ENCODE peak calls at places on chromosomes 6 and 20, in six cellular contexts. One of them, this sample, is unnamed.

GRCh38 chr6:113011389-113011788 is 664.3 kb downstream of the RFPL4B start:
- DNase-seq in heart right ventricle: no peak
- DNase-seq in fibroblast of mammary gland: no peak
- DNase-seq in pancreas: no peak
- DNase-seq in kidney epithelial cell: no peak
- DNase-seq in CD8-positive, alpha-beta T cell: no peak
- DNase-seq in this sample: peak

GRCh38 chr20:13101701-13102100 is 92.9 kb downstream of the SPTLC3 start:
- DNase-seq in heart right ventricle: no peak
- DNase-seq in fibroblast of mammary gland: peak
- DNase-seq in pancreas: no peak
- DNase-seq in kidney epithelial cell: no peak
- DNase-seq in CD8-positive, alpha-beta T cell: no peak
- DNase-seq in this sample: peak

GRCh38 chr20:38927902-38928578 is 1.8 kb downstream of the FAM83D start:
- DNase-seq in heart right ventricle: no peak
- DNase-seq in fibroblast of mammary gland: no peak
- DNase-seq in pancreas: no peak
- DNase-seq in kidney epithelial cell: no peak
- DNase-seq in CD8-positive, alpha-beta T cell: no peak
- DNase-seq in this sample: no peak

GRCh38 chr6:169894377-169894960 is 143.0 kb downstream of the ERMARD start:
- DNase-seq in heart right ventricle: no peak
- DNase-seq in fibroblast of mammary gland: no peak
- DNase-seq in pancreas: no peak
- DNase-seq in kidney epithelial cell: no peak
- DNase-seq in CD8-positive, alpha-beta T cell: peak
- DNase-seq in this sample: no peak

GRCh38 chr20:32762754-32763201 is 593 bp downstream of the DNMT3B start:
- DNase-seq in heart right ventricle: no peak
- DNase-seq in fibroblast of mammary gland: no peak
- DNase-seq in pancreas: no peak
- DNase-seq in kidney epithelial cell: no peak
- DNase-seq in CD8-positive, alpha-beta T cell: peak
- DNase-seq in this sample: no peak

GRCh38 chr6:54784021-54784420 is 62.5 kb upstream of the FAM83B start:
- DNase-seq in heart right ventricle: no peak
- DNase-seq in fibroblast of mammary gland: no peak
- DNase-seq in pancreas: no peak
- DNase-seq in kidney epithelial cell: no peak
- DNase-seq in CD8-positive, alpha-beta T cell: no peak
- DNase-seq in this sample: no peak

GRCh38 chr6:32123681-32124080 is 4.4 kb downstream of the ATF6B start:
- DNase-seq in heart right ventricle: no peak
- DNase-seq in fibroblast of mammary gland: no peak
- DNase-seq in pancreas: no peak
- DNase-seq in kidney epithelial cell: no peak
- DNase-seq in CD8-positive, alpha-beta T cell: no peak
- DNase-seq in this sample: no peak

GRCh38 chr6:122695188-122695587 is 84.3 kb upstream of the FABP7 start:
- DNase-seq in heart right ventricle: no peak
- DNase-seq in fibroblast of mammary gland: no peak
- DNase-seq in pancreas: no peak
- DNase-seq in kidney epithelial cell: no peak
- DNase-seq in CD8-positive, alpha-beta T cell: no peak
- DNase-seq in this sample: no peak

GRCh38 chr6:168690271-168690670 is 249.3 kb downstream of the SMOC2 start:
- DNase-seq in heart right ventricle: no peak
- DNase-seq in fibroblast of mammary gland: no peak
- DNase-seq in pancreas: no peak
- DNase-seq in kidney epithelial cell: no peak
- DNase-seq in CD8-positive, alpha-beta T cell: no peak
- DNase-seq in this sample: no peak

GRCh38 chr6:145086197-145086596 is 649.1 kb downstream of the EPM2A start:
- DNase-seq in heart right ventricle: no peak
- DNase-seq in fibroblast of mammary gland: peak
- DNase-seq in pancreas: no peak
- DNase-seq in kidney epithelial cell: no peak
- DNase-seq in CD8-positive, alpha-beta T cell: no peak
- DNase-seq in this sample: peak

GRCh38 chr6:53320964-53321363 is 27.8 kb downstream of the ELOVL5 start:
- DNase-seq in heart right ventricle: no peak
- DNase-seq in fibroblast of mammary gland: peak
- DNase-seq in pancreas: no peak
- DNase-seq in kidney epithelial cell: no peak
- DNase-seq in CD8-positive, alpha-beta T cell: no peak
- DNase-seq in this sample: peak

GRCh38 chr6:101645770-101646169 is 252.3 kb downstream of the GRIK2 start:
- DNase-seq in heart right ventricle: no peak
- DNase-seq in fibroblast of mammary gland: no peak
- DNase-seq in pancreas: no peak
- DNase-seq in kidney epithelial cell: no peak
- DNase-seq in CD8-positive, alpha-beta T cell: no peak
- DNase-seq in this sample: no peak
- TF ChIP-seq CTCF in heart right ventricle: no peak
- TF ChIP-seq CTCF in fibroblast of mammary gland: peak
- TF ChIP-seq CTCF in pancreas: no peak
- TF ChIP-seq CTCF in kidney epithelial cell: no peak
- TF ChIP-seq CTCF in CD8-positive, alpha-beta T cell: no peak
- TF ChIP-seq CTCF in this sample: no peak

DNA sequence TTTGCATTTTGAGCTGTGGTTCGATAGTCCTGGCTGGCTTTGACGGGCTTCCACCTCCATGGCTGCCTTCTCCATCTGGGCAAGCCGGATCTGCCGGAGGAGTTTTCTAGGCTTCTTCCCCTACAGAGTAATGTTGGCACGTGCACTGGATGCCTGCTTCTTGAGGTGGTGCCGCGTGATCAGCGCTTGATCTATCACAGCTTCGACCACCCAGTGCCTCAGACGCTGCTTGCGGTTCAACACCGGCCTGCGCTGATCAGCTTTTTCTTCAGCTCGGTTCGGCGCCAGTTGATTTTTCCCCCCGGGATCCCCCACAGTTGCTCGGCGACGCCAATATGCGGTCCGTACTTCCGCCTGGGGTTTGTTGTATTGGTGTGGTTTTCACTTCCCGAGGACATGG is 23.5 kb downstream of the FBXO5 start:
- DNase-seq in heart right ventricle: no peak
- DNase-seq in fibroblast of mammary gland: no peak
- DNase-seq in pancreas: no peak
- DNase-seq in kidney epithelial cell: no peak
- DNase-seq in CD8-positive, alpha-beta T cell: no peak
- DNase-seq in this sample: no peak
- H3K4me3 ChIP-seq in heart right ventricle: no peak
- H3K4me3 ChIP-seq in fibroblast of mammary gland: no peak
- H3K4me3 ChIP-seq in pancreas: no peak
- H3K4me3 ChIP-seq in kidney epithelial cell: no peak
- H3K4me3 ChIP-seq in CD8-positive, alpha-beta T cell: no peak
- H3K4me3 ChIP-seq in this sample: no peak

DNA sequence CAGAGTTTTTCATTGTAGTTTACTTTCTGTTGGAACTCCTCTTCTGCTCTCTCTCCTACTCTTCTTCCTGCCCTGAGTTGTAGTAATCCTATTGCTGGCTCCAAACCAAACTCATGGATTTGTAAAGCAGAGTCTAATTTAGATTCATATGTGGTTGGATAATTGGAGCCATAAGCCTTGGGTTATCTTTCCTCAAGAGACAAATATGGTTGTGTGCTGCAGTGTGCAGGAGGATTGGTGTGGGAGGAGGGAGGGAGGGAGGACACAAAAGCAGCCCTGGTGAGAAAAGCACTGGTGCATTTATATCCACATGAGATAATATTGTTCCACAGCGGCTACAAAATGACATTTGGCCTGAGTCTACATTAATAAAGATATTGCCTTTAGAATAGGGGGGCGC is 4.2 kb downstream of the HLA-G start:
- DNase-seq in heart right ventricle: no peak
- DNase-seq in fibroblast of mammary gland: peak
- DNase-seq in pancreas: no peak
- DNase-seq in kidney epithelial cell: no peak
- DNase-seq in CD8-positive, alpha-beta T cell: no peak
- DNase-seq in this sample: no peak
- TF ChIP-seq CTCF in heart right ventricle: no peak
- TF ChIP-seq CTCF in fibroblast of mammary gland: no peak
- TF ChIP-seq CTCF in pancreas: no peak
- TF ChIP-seq CTCF in kidney epithelial cell: no peak
- TF ChIP-seq CTCF in CD8-positive, alpha-beta T cell: no peak
- TF ChIP-seq CTCF in this sample: no peak

GRCh38 chr6:68059261-68059660 is 575.8 kb upstream of the ADGRB3 start:
- DNase-seq in heart right ventricle: no peak
- DNase-seq in fibroblast of mammary gland: no peak
- DNase-seq in pancreas: no peak
- DNase-seq in kidney epithelial cell: no peak
- DNase-seq in CD8-positive, alpha-beta T cell: no peak
- DNase-seq in this sample: no peak
- H3K4me3 ChIP-seq in heart right ventricle: no peak
- H3K4me3 ChIP-seq in fibroblast of mammary gland: no peak
- H3K4me3 ChIP-seq in pancreas: no peak
- H3K4me3 ChIP-seq in kidney epithelial cell: no peak
- H3K4me3 ChIP-seq in CD8-positive, alpha-beta T cell: no peak
- H3K4me3 ChIP-seq in this sample: no peak

GRCh38 chr20:51523276-51524013 is 19.1 kb downstream of the NFATC2 start:
- DNase-seq in heart right ventricle: no peak
- DNase-seq in fibroblast of mammary gland: no peak
- DNase-seq in pancreas: no peak
- DNase-seq in kidney epithelial cell: no peak
- DNase-seq in CD8-positive, alpha-beta T cell: no peak
- DNase-seq in this sample: no peak
- TF ChIP-seq CTCF in heart right ventricle: no peak
- TF ChIP-seq CTCF in fibroblast of mammary gland: no peak
- TF ChIP-seq CTCF in pancreas: no peak
- TF ChIP-seq CTCF in kidney epithelial cell: no peak
- TF ChIP-seq CTCF in CD8-positive, alpha-beta T cell: no peak
- TF ChIP-seq CTCF in this sample: no peak

GRCh38 chr6:36230376-36230775 is 33.8 kb downstream of the BRPF3 start:
- DNase-seq in heart right ventricle: no peak
- DNase-seq in fibroblast of mammary gland: no peak
- DNase-seq in pancreas: no peak
- DNase-seq in kidney epithelial cell: no peak
- DNase-seq in CD8-positive, alpha-beta T cell: no peak
- DNase-seq in this sample: no peak

GRCh38 chr6:36224918-36225461 is 28.4 kb downstream of the BRPF3 start:
- DNase-seq in heart right ventricle: no peak
- DNase-seq in fibroblast of mammary gland: peak
- DNase-seq in pancreas: no peak
- DNase-seq in kidney epithelial cell: no peak
- DNase-seq in CD8-positive, alpha-beta T cell: no peak
- DNase-seq in this sample: peak

GRCh38 chr6:36226648-36227047 is 30.1 kb downstream of the BRPF3 start:
- DNase-seq in heart right ventricle: no peak
- DNase-seq in fibroblast of mammary gland: no peak
- DNase-seq in pancreas: no peak
- DNase-seq in kidney epithelial cell: no peak
- DNase-seq in CD8-positive, alpha-beta T cell: no peak
- DNase-seq in this sample: no peak

GRCh38 chr6:36229223-36229622 is 32.7 kb downstream of the BRPF3 start:
- DNase-seq in heart right ventricle: no peak
- DNase-seq in fibroblast of mammary gland: no peak
- DNase-seq in pancreas: no peak
- DNase-seq in kidney epithelial cell: no peak
- DNase-seq in CD8-positive, alpha-beta T cell: no peak
- DNase-seq in this sample: no peak

DNA sequence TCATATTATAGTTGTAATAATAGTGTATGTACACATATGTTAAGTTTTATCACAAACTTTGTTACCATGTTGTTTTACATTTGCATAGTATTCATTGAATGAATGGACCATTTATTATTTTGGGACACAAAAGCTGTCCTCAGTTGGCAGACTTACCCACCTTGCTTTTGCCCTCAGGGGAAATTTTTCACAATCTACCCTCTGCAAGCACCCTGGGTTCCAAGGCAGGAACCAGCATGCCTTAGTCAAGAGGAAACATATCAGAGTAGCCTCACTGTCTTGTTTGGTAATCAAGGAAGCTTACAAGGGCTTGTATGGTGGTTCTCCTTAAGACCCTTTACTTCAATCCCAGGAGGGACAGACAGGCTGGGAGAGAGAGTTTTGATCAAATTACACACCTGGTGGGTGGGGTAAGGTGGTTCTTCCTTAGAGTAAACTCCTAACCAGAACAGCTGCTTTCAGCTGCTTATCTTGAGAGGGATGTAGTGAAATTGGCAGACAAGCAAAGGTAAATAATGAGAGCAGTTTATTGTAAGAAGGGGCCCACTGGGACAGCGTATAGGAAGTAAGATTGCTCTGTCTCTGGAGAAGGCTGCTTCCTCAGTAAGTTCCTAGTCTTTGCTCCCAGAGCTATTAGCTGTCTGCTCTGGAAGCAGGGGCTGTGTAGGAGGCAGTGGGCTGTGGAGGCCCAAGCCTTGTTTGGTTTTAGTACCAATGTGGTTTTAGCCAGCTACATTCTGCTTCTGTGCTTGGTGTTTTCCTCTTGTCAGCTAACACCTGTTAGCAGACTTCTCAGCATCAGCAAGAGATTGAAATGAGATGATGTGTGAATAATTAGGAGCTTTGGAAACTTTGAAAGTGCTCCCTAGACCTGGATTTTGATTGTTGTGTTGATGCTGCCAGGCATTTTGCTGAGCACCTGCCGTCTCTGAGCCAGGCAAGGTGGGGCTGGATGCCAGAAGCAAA is 31.1 kb downstream of the BRPF3 start:
- DNase-seq in heart right ventricle: no peak
- DNase-seq in fibroblast of mammary gland: no peak
- DNase-seq in pancreas: no peak
- DNase-seq in kidney epithelial cell: no peak
- DNase-seq in CD8-positive, alpha-beta T cell: no peak
- DNase-seq in this sample: no peak
- H3K4me3 ChIP-seq in heart right ventricle: no peak
- H3K4me3 ChIP-seq in fibroblast of mammary gland: no peak
- H3K4me3 ChIP-seq in pancreas: no peak
- H3K4me3 ChIP-seq in kidney epithelial cell: no peak
- H3K4me3 ChIP-seq in CD8-positive, alpha-beta T cell: no peak
- H3K4me3 ChIP-seq in this sample: no peak

GRCh38 chr6:562052-562676 is 94.7 kb downstream of the HUS1B start:
- DNase-seq in heart right ventricle: no peak
- DNase-seq in fibroblast of mammary gland: no peak
- DNase-seq in pancreas: no peak
- DNase-seq in kidney epithelial cell: no peak
- DNase-seq in CD8-positive, alpha-beta T cell: no peak
- DNase-seq in this sample: peak

GRCh38 chr6:563863-564262 is 93.0 kb downstream of the HUS1B start:
- DNase-seq in heart right ventricle: no peak
- DNase-seq in fibroblast of mammary gland: no peak
- DNase-seq in pancreas: no peak
- DNase-seq in kidney epithelial cell: no peak
- DNase-seq in CD8-positive, alpha-beta T cell: no peak
- DNase-seq in this sample: no peak

GRCh38 chr6:558959-559358 is 97.9 kb downstream of the HUS1B start:
- DNase-seq in heart right ventricle: no peak
- DNase-seq in fibroblast of mammary gland: no peak
- DNase-seq in pancreas: no peak
- DNase-seq in kidney epithelial cell: no peak
- DNase-seq in CD8-positive, alpha-beta T cell: no peak
- DNase-seq in this sample: no peak

GRCh38 chr6:558089-558488 is 98.8 kb downstream of the HUS1B start:
- DNase-seq in heart right ventricle: no peak
- DNase-seq in fibroblast of mammary gland: peak
- DNase-seq in pancreas: no peak
- DNase-seq in kidney epithelial cell: no peak
- DNase-seq in CD8-positive, alpha-beta T cell: no peak
- DNase-seq in this sample: peak
- TF ChIP-seq CTCF in heart right ventricle: no peak
- TF ChIP-seq CTCF in fibroblast of mammary gland: peak
- TF ChIP-seq CTCF in pancreas: no peak
- TF ChIP-seq CTCF in kidney epithelial cell: no peak
- TF ChIP-seq CTCF in CD8-positive, alpha-beta T cell: no peak
- TF ChIP-seq CTCF in this sample: peak

This sample was measured in cardiac fibroblast.